ENCODE peak calls at places on chromosome 1, in six cellular contexts. A is IMR-90, Q is DND-41, V is GM23338, T is fibroblast of lung, O is PC-3. W is an unnamed sample.

GRCh38 chr1:23838401-23838866 is 13.2 kb upstream of the HMGCL start:
- DNase-seq in A (peak), Q (peak), V (peak), T (peak), O (peak), W (peak)

GRCh38 chr1:229156819-229157218 is 114.1 kb upstream of the RAB4A start:
- DNase-seq in A (no peak), Q (no peak), V (peak), T (no peak), O (peak), W (no peak)

GRCh38 chr1:111852216-111852615 is 96.5 kb downstream of the DDX20 start:
- DNase-seq in A (no peak), Q (no peak), V (no peak), T (no peak), O (no peak), W (no peak)

GRCh38 chr1:200967693-200968468 is 55.6 kb downstream of the KIF21B start:
- DNase-seq in A (no peak), Q (no peak), V (no peak), T (no peak), O (no peak), W (no peak)

GRCh38 chr1:40423951-40424618 is 26.2 kb upstream of the ZFP69B start:
- DNase-seq in A (no peak), Q (no peak), V (no peak), T (no peak), O (no peak), W (no peak)

GRCh38 chr1:111725192-111725591 is 14.0 kb downstream of the INKA2 start:
- DNase-seq in A (no peak), Q (no peak), V (no peak), T (no peak), O (no peak), W (peak)

GRCh38 chr1:219555802-219556201 is 57.1 kb downstream of the ZC3H11B start:
- DNase-seq in A (peak), Q (no peak), V (no peak), T (peak), O (peak), W (no peak)

GRCh38 chr1:205505076-205505729 is 734 bp downstream of the CDK18 start:
- DNase-seq in A (no peak), Q (peak), V (peak), T (no peak), O (no peak), W (no peak)

GRCh38 chr1:179059185-179059483 is 22.7 kb upstream of the TOR3A start:
- DNase-seq in A (no peak), Q (no peak), V (no peak), T (no peak), O (no peak), W (no peak)

GRCh38 chr1:39901486-39902120 is at the start of gene MYCL:
- DNase-seq in A (peak), Q (peak), V (peak), T (peak), O (peak), W (peak)

GRCh38 chr1:41751804-41752513 is 166.8 kb downstream of the HIVEP3 start:
- DNase-seq in A (peak), Q (no peak), V (no peak), T (peak), O (peak), W (no peak)

GRCh38 chr1:2248127-2248826 is 20.2 kb downstream of the SKI start:
- DNase-seq in A (no peak), Q (no peak), V (peak), T (no peak), O (no peak), W (peak)

GRCh38 chr1:41977329-41977728 is 58.6 kb upstream of the HIVEP3 start:
- DNase-seq in A (no peak), Q (no peak), V (peak), T (no peak), O (no peak), W (no peak)

GRCh38 chr1:200364121-200364759 is 45.6 kb downstream of the ZNF281 start:
- DNase-seq in A (peak), Q (no peak), V (peak), T (peak), O (peak), W (no peak)

GRCh38 chr1:30473920-30474817 is 249.2 kb downstream of the MATN1 start:
- DNase-seq in A (no peak), Q (no peak), V (no peak), T (no peak), O (no peak), W (no peak)

GRCh38 chr1:69572921-69573320 is 5.2 kb downstream of the LRRC7 start:
- DNase-seq in A (no peak), Q (no peak), V (no peak), T (peak), O (no peak), W (no peak)

GRCh38 chr1:165915480-165916395 is 88.3 kb downstream of the UCK2 start:
- DNase-seq in A (no peak), Q (no peak), V (no peak), T (no peak), O (no peak), W (no peak)

GRCh38 chr1:201212056-201212455 is 21.4 kb downstream of the IGFN1 start:
- DNase-seq in A (no peak), Q (no peak), V (no peak), T (no peak), O (no peak), W (no peak)

GRCh38 chr1:222073307-222073995 is 331.6 kb upstream of the DUSP10 start:
- DNase-seq in A (peak), Q (no peak), V (no peak), T (peak), O (peak), W (no peak)

GRCh38 chr1:18877282-18877681 is 17.8 kb upstream of the TAS1R2 start:
- DNase-seq in A (no peak), Q (no peak), V (peak), T (no peak), O (no peak), W (no peak)

GRCh38 chr1:112371770-112372169 is 24.2 kb upstream of the CTTNBP2NL start:
- DNase-seq in A (peak), Q (no peak), V (no peak), T (peak), O (no peak), W (no peak)

GRCh38 chr1:69707103-69707502 is 139.4 kb downstream of the LRRC7 start:
- DNase-seq in A (no peak), Q (no peak), V (no peak), T (no peak), O (no peak), W (no peak)

GRCh38 chr1:100736766-100737165 is 17.2 kb downstream of the VCAM1 start:
- DNase-seq in A (peak), Q (no peak), V (no peak), T (peak), O (peak), W (no peak)

GRCh38 chr1:218284377-218284916 is 646 bp upstream of the RRP15 start:
- DNase-seq in A (no peak), Q (no peak), V (peak), T (no peak), O (peak), W (no peak)

GRCh38 chr1:150537732-150538684 is 11.2 kb upstream of the ADAMTSL4 start:
- DNase-seq in A (peak), Q (no peak), V (peak), T (peak), O (no peak), W (no peak)

GRCh38 chr1:150106331-150106730 is 38.8 kb downstream of the VPS45 start:
- DNase-seq in A (peak), Q (peak), V (peak), T (peak), O (no peak), W (no peak)

DNA sequence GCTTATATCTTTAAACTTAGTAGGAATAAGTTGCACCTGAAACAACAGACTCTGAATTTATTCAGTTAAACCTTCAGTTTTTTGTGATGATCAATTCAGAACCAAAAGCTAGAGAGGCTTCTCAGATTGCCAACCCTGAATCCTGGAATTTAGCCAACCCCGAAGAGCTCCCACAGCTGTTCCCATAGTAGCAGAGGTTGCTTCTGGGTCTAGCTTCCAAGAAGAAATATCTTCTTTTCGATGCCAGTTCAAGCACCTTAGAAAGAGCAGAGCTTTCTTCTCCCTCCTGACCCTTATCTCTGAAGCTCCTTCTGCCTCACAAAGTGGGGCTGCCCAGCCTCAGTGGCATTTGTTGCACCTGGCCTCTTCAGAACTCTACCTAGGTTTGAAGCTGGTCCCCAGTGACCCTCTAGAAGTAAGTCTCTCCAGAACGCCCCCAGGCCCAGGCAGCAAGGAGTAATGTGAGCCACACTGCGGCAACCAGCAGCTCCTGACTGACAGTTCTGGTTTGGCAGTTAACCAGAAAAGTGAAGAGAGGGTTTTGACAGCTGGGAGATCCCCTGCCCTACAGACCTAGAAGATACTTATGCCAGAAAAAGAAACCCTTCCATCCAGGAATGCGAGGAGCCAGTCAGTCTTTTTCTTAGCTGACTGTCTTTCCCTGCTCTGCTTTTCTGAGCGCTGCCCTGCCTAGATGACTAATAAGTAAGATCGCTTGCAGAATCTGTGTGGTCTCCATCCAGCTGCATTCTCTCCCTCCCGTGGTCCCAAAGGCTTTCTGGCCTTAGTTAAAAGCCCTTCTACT is 165.9 kb downstream of the ADGRL4 start:
- DNase-seq in A (peak), Q (no peak), V (peak), T (peak), O (peak), W (peak)
- H2AFZ ChIP-seq in A (peak), Q (no peak), V (peak), T (peak), O (peak), W (peak)

GRCh38 chr1:162728597-162728996 is 61.9 kb upstream of the HSD17B7 start:
- DNase-seq in A (no peak), Q (no peak), V (no peak), T (no peak), O (no peak), W (no peak)
- H3K4me3 ChIP-seq in A (no peak), Q (no peak), V (no peak), T (no peak), O (no peak), W (no peak)

GRCh38 chr1:185679220-185679619 is 55.0 kb upstream of the HMCN1 start:
- DNase-seq in A (no peak), Q (no peak), V (no peak), T (peak), O (no peak), W (no peak)

GRCh38 chr1:185676969-185677368 is 57.2 kb upstream of the HMCN1 start:
- DNase-seq in A (no peak), Q (no peak), V (no peak), T (no peak), O (no peak), W (no peak)

GRCh38 chr1:185672719-185673360 is 61.4 kb upstream of the HMCN1 start:
- DNase-seq in A (no peak), Q (no peak), V (no peak), T (no peak), O (no peak), W (no peak)

GRCh38 chr1:185670187-185670627 is 64.0 kb upstream of the HMCN1 start:
- DNase-seq in A (peak), Q (peak), V (peak), T (peak), O (peak), W (no peak)

GRCh38 chr1:185674201-185674600 is 60.0 kb upstream of the HMCN1 start:
- DNase-seq in A (no peak), Q (no peak), V (no peak), T (no peak), O (peak), W (no peak)
- H2AFZ ChIP-seq in A (no peak), Q (no peak), V (no peak), T (peak), O (no peak), W (no peak)

GRCh38 chr1:38119000-38119399 is 72.4 kb upstream of the POU3F1 start:
- DNase-seq in A (no peak), Q (no peak), V (no peak), T (no peak), O (no peak), W (no peak)
- H3K4me3 ChIP-seq in A (no peak), Q (no peak), V (no peak), T (no peak), O (no peak), W (no peak)

GRCh38 chr1:168101336-168101735 is 35.4 kb downstream of the GPR161 start:
- DNase-seq in A (no peak), Q (no peak), V (no peak), T (no peak), O (no peak), W (no peak)

GRCh38 chr1:168105846-168106245 is 30.9 kb downstream of the GPR161 start:
- DNase-seq in A (no peak), Q (no peak), V (peak), T (no peak), O (no peak), W (no peak)

GRCh38 chr1:168102482-168102881 is 34.2 kb downstream of the GPR161 start:
- DNase-seq in A (peak), Q (no peak), V (no peak), T (no peak), O (no peak), W (no peak)

GRCh38 chr1:168106274-168106673 is 30.5 kb downstream of the GPR161 start:
- DNase-seq in A (no peak), Q (no peak), V (no peak), T (no peak), O (no peak), W (no peak)

GRCh38 chr1:168104535-168104934 is 32.2 kb downstream of the GPR161 start:
- DNase-seq in A (no peak), Q (no peak), V (no peak), T (no peak), O (no peak), W (no peak)
- H2AFZ ChIP-seq in A (no peak), Q (no peak), V (no peak), T (no peak), O (no peak), W (no peak)

GRCh38 chr1:59063501-59063900 is 233.4 kb upstream of the FGGY start:
- DNase-seq in A (no peak), Q (peak), V (peak), T (no peak), O (no peak), W (peak)
- H3K4me3 ChIP-seq in A (no peak), Q (no peak), V (peak), T (no peak), O (no peak), W (no peak)